ENCODE peak calls at places on chromosomes 4 and X, in four cellular contexts. O, Y, S and V are unnamed samples.

GRCh38 chr4:7687796-7688195 is 251.9 kb downstream of the AFAP1 start:
- DNase-seq in O (no peak), S (no peak), Y (no peak), V (no peak)

GRCh38 chrX:53440101-53440500 is 5.9 kb upstream of the HSD17B10 start:
- DNase-seq in S (no peak), Y (no peak), O (no peak), V (no peak)

GRCh38 chrX:140157611-140158010 is 192.3 kb upstream of the CXorf66 start:
- DNase-seq in S (peak), O (peak), Y (no peak), V (peak)

GRCh38 chr4:5708171-5708828 is at the start of gene EVC2:
- DNase-seq in Y (peak), O (peak), S (peak), V (peak)

GRCh38 chr4:88101165-88101564 is 57.3 kb downstream of the ABCG2 start:
- DNase-seq in Y (peak), S (no peak), O (no peak), V (no peak)

GRCh38 chr4:41320278-41320677 is 63.5 kb downstream of the UCHL1 start:
- DNase-seq in S (no peak), O (no peak), Y (no peak), V (no peak)

GRCh38 chrX:42443267-42443666 is 334.7 kb downstream of the PPP1R2C start:
- DNase-seq in O (no peak), S (no peak), Y (no peak), V (no peak)

GRCh38 chr4:6701371-6701770 is 7.7 kb downstream of the S100P start:
- DNase-seq in S (peak), Y (no peak), O (peak), V (no peak)

DNA sequence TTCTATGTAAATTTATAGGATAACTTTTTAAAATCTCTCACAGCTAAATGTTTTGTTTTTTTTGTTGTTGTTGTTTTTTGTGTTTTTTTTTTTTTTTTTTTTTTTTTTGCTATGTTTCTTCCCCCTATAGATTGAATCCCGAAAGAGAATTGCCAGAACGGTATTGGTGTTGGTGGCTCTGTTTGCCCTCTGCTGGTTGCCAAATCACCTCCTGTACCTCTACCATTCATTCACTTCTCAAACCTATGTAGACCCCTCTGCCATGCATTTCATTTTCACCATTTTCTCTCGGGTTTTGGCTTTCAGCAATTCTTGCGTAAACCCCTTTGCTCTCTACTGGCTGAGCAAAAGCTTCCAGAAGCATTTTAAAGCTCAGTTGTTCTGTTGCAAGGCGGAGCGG is 4.1 kb downstream of the BRS3 start:
- DNase-seq in S (peak), Y (no peak), O (peak), V (no peak)
- TF ChIP-seq CTCF in S (peak), Y (no peak), O (peak), V (no peak)

GRCh38 chrX:65695849-65696248 is 28.4 kb downstream of the MSN start:
- DNase-seq in Y (no peak), S (no peak), O (no peak), V (no peak)
- H3K4me3 ChIP-seq in Y (no peak), S (no peak), O (no peak), V (no peak)

GRCh38 chr4:25795091-25795490 is 67.7 kb downstream of the SEL1L3 start:
- DNase-seq in O (no peak), Y (no peak), S (no peak), V (no peak)

GRCh38 chr4:25792843-25793242 is 69.9 kb downstream of the SEL1L3 start:
- DNase-seq in Y (no peak), S (no peak), O (no peak), V (no peak)

GRCh38 chr4:25790024-25790423 is 72.8 kb downstream of the SEL1L3 start:
- DNase-seq in Y (no peak), S (no peak), O (no peak), V (no peak)

GRCh38 chr4:25788839-25789238 is 73.9 kb downstream of the SEL1L3 start:
- DNase-seq in S (no peak), Y (no peak), O (peak), V (no peak)

GRCh38 chr4:25792200-25792791 is 70.5 kb downstream of the SEL1L3 start:
- DNase-seq in S (peak), Y (no peak), O (peak), V (peak)
- TF ChIP-seq CTCF in S (peak), Y (no peak), O (peak), V (peak)

GRCh38 chr4:794911-795725 is 30.8 kb downstream of the CPLX1 start:
- DNase-seq in Y (no peak), O (peak), S (peak), V (no peak)
- H3K4me3 ChIP-seq in Y (no peak), O (peak), S (peak), V (no peak)

DNA sequence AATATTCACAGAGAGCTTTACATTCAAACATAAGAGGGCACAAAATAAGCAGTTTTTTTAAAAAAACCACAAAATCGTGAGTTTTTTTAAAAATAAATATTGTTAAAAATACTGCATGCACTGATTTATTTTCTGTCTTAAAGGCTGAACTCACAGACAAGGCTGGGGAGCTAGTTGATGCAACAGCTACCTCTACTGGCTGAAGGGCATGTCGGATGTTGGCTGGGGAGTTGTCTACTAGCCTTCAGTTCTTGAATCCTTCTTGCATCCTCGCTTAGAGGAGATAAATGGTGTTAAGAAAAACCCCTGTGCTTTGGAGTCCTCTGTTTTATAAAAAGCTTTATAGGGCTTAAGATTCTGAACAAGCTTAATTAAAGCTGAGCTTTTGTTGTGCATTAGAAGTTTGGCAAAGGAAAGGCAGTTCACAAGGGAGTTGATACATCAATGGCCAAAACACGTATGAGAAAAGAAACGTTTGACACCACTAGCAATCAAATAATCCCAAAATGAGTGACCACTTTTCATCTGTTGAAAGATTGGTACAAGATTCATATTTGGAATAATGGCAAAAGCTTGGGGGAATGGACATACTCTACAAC is 94.8 kb downstream of the SEL1L3 start:
- DNase-seq in S (peak), O (peak), Y (peak), V (peak)
- TF ChIP-seq CTCF in S (peak), O (peak), Y (no peak), V (peak)

DNA sequence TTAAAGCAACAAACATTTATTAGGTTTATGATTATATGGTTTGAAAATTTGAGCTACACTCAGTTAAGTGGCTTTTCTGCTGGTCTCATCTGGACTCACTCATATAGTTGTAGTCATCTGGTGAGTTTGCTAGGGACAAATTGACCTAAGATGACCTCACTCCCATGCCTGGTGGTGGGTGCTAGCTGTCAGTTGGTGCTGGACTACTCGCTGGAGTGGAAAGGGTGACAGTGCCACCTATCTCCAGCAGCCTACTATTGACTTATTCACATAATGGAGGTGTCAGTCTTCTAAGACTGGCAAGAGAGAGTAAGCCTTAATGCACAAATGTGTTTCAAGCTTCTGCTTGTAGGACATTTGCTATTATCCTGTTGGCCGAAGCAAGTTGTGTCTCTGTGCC is 88.2 kb downstream of the TASL start:
- DNase-seq in S (peak), Y (no peak), O (peak), V (peak)
- H3K4me3 ChIP-seq in S (no peak), Y (no peak), O (no peak), V (no peak)

GRCh38 chr4:121800961-121801714 is at the start of gene EXOSC9:
- DNase-seq in Y (peak), S (peak), O (peak), V (peak)
- TF ChIP-seq CTCF in Y (no peak), S (no peak), O (no peak), V (no peak)

GRCh38 chr4:80266267-80266901 is at the start of gene FGF5:
- DNase-seq in O (peak), S (peak), Y (peak), V (peak)

GRCh38 chr4:80268081-80268823 is 1.8 kb downstream of the FGF5 start:
- DNase-seq in O (peak), Y (no peak), S (peak), V (peak)

GRCh38 chr4:80265571-80266266 is 745 bp upstream of the FGF5 start:
- DNase-seq in O (peak), Y (no peak), S (peak), V (peak)

GRCh38 chr4:80268936-80269335 is 2.5 kb downstream of the FGF5 start:
- DNase-seq in S (no peak), O (no peak), Y (no peak), V (no peak)

DNA sequence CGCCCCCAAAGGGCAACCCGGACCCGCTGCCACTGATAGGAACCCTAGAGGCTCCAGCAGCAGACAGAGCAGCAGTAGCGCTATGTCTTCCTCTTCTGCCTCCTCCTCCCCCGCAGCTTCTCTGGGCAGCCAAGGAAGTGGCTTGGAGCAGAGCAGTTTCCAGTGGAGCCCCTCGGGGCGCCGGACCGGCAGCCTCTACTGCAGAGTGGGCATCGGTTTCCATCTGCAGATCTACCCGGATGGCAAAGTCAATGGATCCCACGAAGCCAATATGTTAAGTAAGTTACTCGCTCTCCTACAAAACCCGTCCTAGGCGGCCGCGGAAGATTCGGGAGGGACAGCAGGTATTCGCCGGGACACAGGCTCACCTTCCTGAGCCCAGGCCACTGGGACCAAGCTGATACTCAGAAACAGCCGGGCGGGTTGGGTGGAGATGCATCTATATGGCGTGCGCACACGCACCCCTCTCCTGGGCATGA is 477 bp downstream of the FGF5 start:
- DNase-seq in S (peak), Y (no peak), O (peak), V (peak)
- H3K4me3 ChIP-seq in S (peak), Y (peak), O (peak), V (peak)

GRCh38 chr4:54427826-54428225 is 198.7 kb downstream of the PDGFRA start:
- DNase-seq in Y (no peak), S (no peak), O (no peak), V (no peak)

GRCh38 chr4:54428940-54429339 is 199.8 kb downstream of the PDGFRA start:
- DNase-seq in O (no peak), Y (no peak), S (no peak), V (no peak)

GRCh38 chr4:54433686-54434085 is 204.6 kb downstream of the PDGFRA start:
- DNase-seq in S (peak), Y (no peak), O (peak), V (peak)
- TF ChIP-seq CTCF in S (peak), Y (no peak), O (peak), V (peak)

GRCh38 chr4:48329193-48329592 is 12.1 kb upstream of the SLAIN2 start:
- DNase-seq in S (no peak), Y (no peak), O (no peak), V (no peak)
- H3K4me3 ChIP-seq in S (no peak), Y (no peak), O (no peak), V (no peak)